ENCODE peak calls at places on chromosome 5, in four cellular contexts. One of them, this sample, is unnamed.

GRCh38 chr5:96651948-96652753 is 10.0 kb upstream of the CAST start:
- DNase-seq in IMR-90: no peak
- DNase-seq in erythroblast: peak
- DNase-seq in endothelial cell of umbilical vein: no peak
- DNase-seq in this sample: no peak

GRCh38 chr5:169701910-169702451 is 64.9 kb downstream of the DOCK2 start:
- DNase-seq in IMR-90: peak
- DNase-seq in erythroblast: peak
- DNase-seq in endothelial cell of umbilical vein: peak
- DNase-seq in this sample: no peak

GRCh38 chr5:154652746-154653417 is 102.3 kb upstream of the LARP1 start:
- DNase-seq in IMR-90: no peak
- DNase-seq in erythroblast: peak
- DNase-seq in endothelial cell of umbilical vein: peak
- DNase-seq in this sample: no peak

GRCh38 chr5:6729400-6730310 is 16.4 kb downstream of the TENT4A start:
- DNase-seq in IMR-90: no peak
- DNase-seq in erythroblast: peak
- DNase-seq in endothelial cell of umbilical vein: no peak
- DNase-seq in this sample: no peak

GRCh38 chr5:142104491-142104890 is 4.1 kb upstream of the NDFIP1 start:
- DNase-seq in IMR-90: no peak
- DNase-seq in erythroblast: no peak
- DNase-seq in endothelial cell of umbilical vein: no peak
- DNase-seq in this sample: no peak

GRCh38 chr5:170809551-170809950 is 26.0 kb downstream of the GABRP start:
- DNase-seq in IMR-90: peak
- DNase-seq in erythroblast: peak
- DNase-seq in endothelial cell of umbilical vein: peak
- DNase-seq in this sample: no peak

GRCh38 chr5:80569086-80569960 is 757 bp downstream of the ANKRD34B start:
- DNase-seq in IMR-90: no peak
- DNase-seq in erythroblast: no peak
- DNase-seq in endothelial cell of umbilical vein: no peak
- DNase-seq in this sample: no peak

GRCh38 chr5:150616506-150616905 is 24.0 kb upstream of the SYNPO start:
- DNase-seq in IMR-90: no peak
- DNase-seq in erythroblast: no peak
- DNase-seq in endothelial cell of umbilical vein: no peak
- DNase-seq in this sample: no peak

GRCh38 chr5:78526049-78526525 is 122.5 kb downstream of the LHFPL2 start:
- DNase-seq in IMR-90: peak
- DNase-seq in erythroblast: peak
- DNase-seq in endothelial cell of umbilical vein: peak
- DNase-seq in this sample: peak

GRCh38 chr5:173240091-173241050 is 5.4 kb upstream of the NKX2-5 start:
- DNase-seq in IMR-90: no peak
- DNase-seq in erythroblast: no peak
- DNase-seq in endothelial cell of umbilical vein: no peak
- DNase-seq in this sample: no peak

GRCh38 chr5:88394531-88395185 is 126.0 kb upstream of the TMEM161B start:
- DNase-seq in IMR-90: no peak
- DNase-seq in erythroblast: no peak
- DNase-seq in endothelial cell of umbilical vein: no peak
- DNase-seq in this sample: no peak

GRCh38 chr5:12848709-12849108 is 944.5 kb upstream of the CTNND2 start:
- DNase-seq in IMR-90: no peak
- DNase-seq in erythroblast: no peak
- DNase-seq in endothelial cell of umbilical vein: no peak
- DNase-seq in this sample: no peak

GRCh38 chr5:150163547-150164059 is 3.0 kb upstream of the CDX1 start:
- DNase-seq in IMR-90: no peak
- DNase-seq in erythroblast: no peak
- DNase-seq in endothelial cell of umbilical vein: no peak
- DNase-seq in this sample: no peak

GRCh38 chr5:150661086-150661485 is at the start of gene MYOZ3:
- DNase-seq in IMR-90: no peak
- DNase-seq in erythroblast: no peak
- DNase-seq in endothelial cell of umbilical vein: no peak
- DNase-seq in this sample: no peak

GRCh38 chr5:78594946-78595921 is 53.3 kb downstream of the LHFPL2 start:
- DNase-seq in IMR-90: peak
- DNase-seq in erythroblast: peak
- DNase-seq in endothelial cell of umbilical vein: peak
- DNase-seq in this sample: peak

GRCh38 chr5:132011561-132012384 is at the start of gene ACSL6:
- DNase-seq in IMR-90: no peak
- DNase-seq in erythroblast: peak
- DNase-seq in endothelial cell of umbilical vein: no peak
- DNase-seq in this sample: no peak

GRCh38 chr5:152305525-152305924 is 99.6 kb downstream of the NMUR2 start:
- DNase-seq in IMR-90: no peak
- DNase-seq in erythroblast: no peak
- DNase-seq in endothelial cell of umbilical vein: no peak
- DNase-seq in this sample: no peak

GRCh38 chr5:152331718-152332117 is 73.4 kb downstream of the NMUR2 start:
- DNase-seq in IMR-90: no peak
- DNase-seq in erythroblast: no peak
- DNase-seq in endothelial cell of umbilical vein: no peak
- DNase-seq in this sample: no peak

GRCh38 chr5:37814699-37815098 is 25.1 kb downstream of the GDNF start:
- DNase-seq in IMR-90: peak
- DNase-seq in erythroblast: no peak
- DNase-seq in endothelial cell of umbilical vein: no peak
- DNase-seq in this sample: no peak

GRCh38 chr5:55324815-55325418 is 17.1 kb downstream of the MTREX start:
- DNase-seq in IMR-90: peak
- DNase-seq in erythroblast: peak
- DNase-seq in endothelial cell of umbilical vein: peak
- DNase-seq in this sample: no peak

GRCh38 chr5:149500922-149501582 is 50.2 kb downstream of the CSNK1A1 start:
- DNase-seq in IMR-90: peak
- DNase-seq in erythroblast: no peak
- DNase-seq in endothelial cell of umbilical vein: no peak
- DNase-seq in this sample: no peak

GRCh38 chr5:37847978-37848425 is 8.2 kb upstream of the GDNF start:
- DNase-seq in IMR-90: peak
- DNase-seq in erythroblast: peak
- DNase-seq in endothelial cell of umbilical vein: peak
- DNase-seq in this sample: no peak

GRCh38 chr5:168076561-168076991 is 214.9 kb upstream of the WWC1 start:
- DNase-seq in IMR-90: peak
- DNase-seq in erythroblast: peak
- DNase-seq in endothelial cell of umbilical vein: no peak
- DNase-seq in this sample: no peak

GRCh38 chr5:88934401-88934800 is 51.4 kb upstream of the MEF2C start:
- DNase-seq in IMR-90: no peak
- DNase-seq in erythroblast: no peak
- DNase-seq in endothelial cell of umbilical vein: no peak
- DNase-seq in this sample: no peak

GRCh38 chr5:69091771-69092170 is 2.0 kb upstream of the SLC30A5 start:
- DNase-seq in IMR-90: no peak
- DNase-seq in erythroblast: no peak
- DNase-seq in endothelial cell of umbilical vein: no peak
- DNase-seq in this sample: no peak

GRCh38 chr5:69092969-69093368 is 845 bp upstream of the SLC30A5 start:
- DNase-seq in IMR-90: no peak
- DNase-seq in erythroblast: no peak
- DNase-seq in endothelial cell of umbilical vein: no peak
- DNase-seq in this sample: no peak

GRCh38 chr5:69099302-69099701 is 5.5 kb downstream of the SLC30A5 start:
- DNase-seq in IMR-90: no peak
- DNase-seq in erythroblast: peak
- DNase-seq in endothelial cell of umbilical vein: no peak
- DNase-seq in this sample: no peak

DNA sequence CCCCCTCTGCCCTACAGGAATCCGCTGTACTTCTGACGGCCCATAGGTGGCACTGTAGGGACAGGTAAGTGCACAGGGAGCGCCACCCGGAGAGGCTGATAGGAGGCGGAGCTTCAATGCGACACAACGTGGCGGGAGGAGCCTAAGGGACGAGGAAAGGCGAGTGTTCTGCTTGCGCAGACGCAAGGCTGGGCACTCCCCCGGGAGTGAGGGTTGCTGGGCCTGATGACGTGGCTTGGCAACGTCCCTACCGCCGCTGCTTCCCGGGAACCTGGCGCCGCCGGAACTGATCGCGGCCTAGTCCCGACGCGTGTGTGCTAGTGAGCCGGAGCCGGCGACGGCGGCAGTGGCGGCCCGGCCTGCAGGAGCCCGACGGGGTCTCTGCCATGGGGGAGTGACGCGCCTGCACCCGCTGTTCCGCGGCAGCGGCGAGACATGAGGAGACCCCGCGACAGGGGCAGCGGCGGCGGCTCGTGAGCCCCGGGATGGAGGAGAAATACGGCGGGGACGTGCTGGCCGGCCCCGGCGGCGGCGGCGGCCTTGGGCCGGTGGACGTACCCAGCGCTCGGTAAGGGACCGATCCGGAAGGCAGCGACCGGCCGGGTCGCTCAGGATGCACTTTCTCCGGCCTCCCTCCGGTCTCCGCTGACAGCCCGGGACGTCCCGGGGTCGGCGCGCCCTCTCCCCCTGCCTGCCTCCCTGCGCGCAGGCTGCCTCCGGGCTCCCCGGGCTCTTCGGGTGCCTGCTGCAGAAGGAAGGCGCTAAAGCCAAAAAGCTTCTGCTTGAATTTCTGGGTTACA is at the start of gene SLC30A5:
- DNase-seq in IMR-90: peak
- DNase-seq in erythroblast: peak
- DNase-seq in endothelial cell of umbilical vein: peak
- DNase-seq in this sample: peak
- TF ChIP-seq POLR2A in IMR-90: peak
- TF ChIP-seq POLR2A in erythroblast: peak
- TF ChIP-seq POLR2A in endothelial cell of umbilical vein: peak
- TF ChIP-seq POLR2A in this sample: peak

GRCh38 chr5:138468133-138468965 is 3.1 kb downstream of the EGR1 start:
- DNase-seq in IMR-90: peak
- DNase-seq in erythroblast: no peak
- DNase-seq in endothelial cell of umbilical vein: peak
- DNase-seq in this sample: no peak
- TF ChIP-seq POLR2A in IMR-90: no peak
- TF ChIP-seq POLR2A in erythroblast: no peak
- TF ChIP-seq POLR2A in endothelial cell of umbilical vein: no peak
- TF ChIP-seq POLR2A in this sample: no peak

GRCh38 chr5:90557391-90557790 is 1.2 kb upstream of the ADGRV1 start:
- DNase-seq in IMR-90: no peak
- DNase-seq in erythroblast: no peak
- DNase-seq in endothelial cell of umbilical vein: no peak
- DNase-seq in this sample: no peak

GRCh38 chr5:90560771-90561170 is 2.2 kb downstream of the ADGRV1 start:
- DNase-seq in IMR-90: no peak
- DNase-seq in erythroblast: no peak
- DNase-seq in endothelial cell of umbilical vein: no peak
- DNase-seq in this sample: no peak

GRCh38 chr5:90557871-90558270 is 726 bp upstream of the ADGRV1 start:
- DNase-seq in IMR-90: no peak
- DNase-seq in erythroblast: no peak
- DNase-seq in endothelial cell of umbilical vein: no peak
- DNase-seq in this sample: no peak

GRCh38 chr5:90555666-90556065 is 2.9 kb upstream of the ADGRV1 start:
- DNase-seq in IMR-90: no peak
- DNase-seq in erythroblast: no peak
- DNase-seq in endothelial cell of umbilical vein: no peak
- DNase-seq in this sample: no peak

DNA sequence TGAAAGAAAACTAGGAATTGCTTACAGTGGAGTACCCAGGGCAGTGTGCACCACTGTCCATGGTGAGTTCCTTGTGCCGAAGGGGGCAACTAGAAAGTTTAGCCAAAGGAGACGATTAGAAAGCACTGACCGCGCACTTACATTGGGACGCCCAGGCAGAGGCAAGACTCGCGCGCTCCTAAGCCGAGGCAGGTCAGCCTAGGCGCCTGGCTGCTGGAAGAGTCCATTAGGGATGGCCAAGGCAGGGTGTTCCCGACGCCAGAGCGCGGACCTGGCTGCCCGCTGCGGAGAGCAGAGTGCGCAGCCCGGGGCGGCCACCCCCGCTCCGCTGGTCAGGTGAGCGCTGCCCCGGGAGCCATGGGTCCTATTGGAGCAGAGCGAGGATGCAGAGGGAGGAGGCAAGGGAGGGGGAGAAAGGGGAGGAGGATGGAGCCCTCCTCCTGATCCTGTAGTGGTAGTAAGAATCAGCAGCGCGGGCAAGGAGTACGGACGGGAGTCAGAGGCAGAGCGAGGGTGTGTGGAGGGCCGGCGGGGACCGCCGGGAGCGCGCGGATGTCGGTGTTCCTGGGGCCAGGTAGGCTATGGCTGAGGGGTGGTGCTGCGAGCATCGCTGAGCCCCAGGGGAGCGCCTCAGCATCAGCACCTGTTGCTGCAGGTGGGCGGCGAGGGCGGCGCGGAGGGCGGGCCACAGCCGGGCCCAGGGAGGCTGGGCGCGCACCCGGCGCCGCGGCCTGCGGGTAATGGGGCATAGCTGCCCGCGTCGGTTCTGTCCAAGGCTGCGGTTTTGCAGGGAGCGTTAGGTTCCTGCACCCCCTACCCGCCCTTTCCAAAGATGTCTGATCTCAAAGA is at the start of gene ADGRV1:
- DNase-seq in IMR-90: peak
- DNase-seq in erythroblast: peak
- DNase-seq in endothelial cell of umbilical vein: peak
- DNase-seq in this sample: no peak
- TF ChIP-seq POLR2A in IMR-90: no peak
- TF ChIP-seq POLR2A in erythroblast: no peak
- TF ChIP-seq POLR2A in endothelial cell of umbilical vein: no peak
- TF ChIP-seq POLR2A in this sample: no peak

GRCh38 chr5:123810911-123811310 is 298.9 kb downstream of the CSNK1G3 start:
- DNase-seq in IMR-90: no peak
- DNase-seq in erythroblast: no peak
- DNase-seq in endothelial cell of umbilical vein: no peak
- DNase-seq in this sample: no peak
- TF ChIP-seq POLR2A in IMR-90: no peak
- TF ChIP-seq POLR2A in erythroblast: no peak
- TF ChIP-seq POLR2A in endothelial cell of umbilical vein: no peak
- TF ChIP-seq POLR2A in this sample: no peak

GRCh38 chr5:157485340-157485739 is 25.3 kb downstream of the NIPAL4 start:
- DNase-seq in IMR-90: no peak
- DNase-seq in erythroblast: no peak
- DNase-seq in endothelial cell of umbilical vein: no peak
- DNase-seq in this sample: no peak
- TF ChIP-seq POLR2A in IMR-90: no peak
- TF ChIP-seq POLR2A in erythroblast: no peak
- TF ChIP-seq POLR2A in endothelial cell of umbilical vein: no peak
- TF ChIP-seq POLR2A in this sample: no peak

This sample was measured in H54.